ENCODE peak calls at places on chromosomes 6 and 20, in four cellular contexts. One of them, this sample, is unnamed.

GRCh38 chr6:168147205-168147738 is 68.3 kb upstream of the FRMD1 start:
- DNase-seq in left colon: peak; percentile 23
- DNase-seq in activated CD4-positive, alpha-beta T cell treated with anti-CD3 and anti-CD28 coated beads for 36 hours: no peak
- DNase-seq in cerebellar cortex: peak; percentile 21
- DNase-seq in this sample: no peak

GRCh38 chr6:133854633-133855598 is 34.0 kb upstream of the TCF21 start:
- DNase-seq in left colon: no peak
- DNase-seq in activated CD4-positive, alpha-beta T cell treated with anti-CD3 and anti-CD28 coated beads for 36 hours: peak; percentile 17
- DNase-seq in cerebellar cortex: no peak
- DNase-seq in this sample: peak; percentile 9

GRCh38 chr20:38426006-38426405 is 9.1 kb downstream of the SNHG17 start:
- DNase-seq in left colon: no peak
- DNase-seq in activated CD4-positive, alpha-beta T cell treated with anti-CD3 and anti-CD28 coated beads for 36 hours: peak; percentile 53
- DNase-seq in cerebellar cortex: no peak
- DNase-seq in this sample: peak; percentile 54

GRCh38 chr6:108771421-108771820 is 76.8 kb upstream of the ARMC2 start:
- DNase-seq in left colon: no peak
- DNase-seq in activated CD4-positive, alpha-beta T cell treated with anti-CD3 and anti-CD28 coated beads for 36 hours: no peak
- DNase-seq in cerebellar cortex: no peak
- DNase-seq in this sample: no peak

GRCh38 chr20:18852318-18852717 is 38.7 kb downstream of the SCP2D1 start:
- DNase-seq in left colon: no peak
- DNase-seq in activated CD4-positive, alpha-beta T cell treated with anti-CD3 and anti-CD28 coated beads for 36 hours: no peak
- DNase-seq in cerebellar cortex: no peak
- DNase-seq in this sample: no peak

GRCh38 chr6:18245642-18246041 is 18.7 kb downstream of the DEK start:
- DNase-seq in left colon: no peak
- DNase-seq in activated CD4-positive, alpha-beta T cell treated with anti-CD3 and anti-CD28 coated beads for 36 hours: peak; percentile 44
- DNase-seq in cerebellar cortex: no peak
- DNase-seq in this sample: peak; percentile 67

GRCh38 chr20:33772439-33772838 is 38.7 kb upstream of the CHMP4B start:
- DNase-seq in left colon: no peak
- DNase-seq in activated CD4-positive, alpha-beta T cell treated with anti-CD3 and anti-CD28 coated beads for 36 hours: no peak
- DNase-seq in cerebellar cortex: no peak
- DNase-seq in this sample: no peak

GRCh38 chr6:36666726-36667591 is 11.6 kb upstream of the CDKN1A start:
- DNase-seq in left colon: peak; percentile 77
- DNase-seq in activated CD4-positive, alpha-beta T cell treated with anti-CD3 and anti-CD28 coated beads for 36 hours: no peak
- DNase-seq in cerebellar cortex: peak; percentile 47
- DNase-seq in this sample: no peak

GRCh38 chr6:132063738-132064137 is 112.6 kb upstream of the CCN2 start:
- DNase-seq in left colon: no peak
- DNase-seq in activated CD4-positive, alpha-beta T cell treated with anti-CD3 and anti-CD28 coated beads for 36 hours: no peak
- DNase-seq in cerebellar cortex: no peak
- DNase-seq in this sample: no peak

GRCh38 chr6:157398151-157398550 is 17.2 kb downstream of the ZDHHC14 start:
- DNase-seq in left colon: no peak
- DNase-seq in activated CD4-positive, alpha-beta T cell treated with anti-CD3 and anti-CD28 coated beads for 36 hours: no peak
- DNase-seq in cerebellar cortex: no peak
- DNase-seq in this sample: no peak

GRCh38 chr6:79421001-79421411 is 116.2 kb downstream of the LCA5 start:
- DNase-seq in left colon: no peak
- DNase-seq in activated CD4-positive, alpha-beta T cell treated with anti-CD3 and anti-CD28 coated beads for 36 hours: no peak
- DNase-seq in cerebellar cortex: no peak
- DNase-seq in this sample: no peak

GRCh38 chr6:63023726-63024125 is 187.5 kb upstream of the FKBP1C start:
- DNase-seq in left colon: no peak
- DNase-seq in activated CD4-positive, alpha-beta T cell treated with anti-CD3 and anti-CD28 coated beads for 36 hours: no peak
- DNase-seq in cerebellar cortex: no peak
- DNase-seq in this sample: no peak

GRCh38 chr20:378961-379336 is 1.6 kb upstream of the TRIB3 start:
- DNase-seq in left colon: no peak
- DNase-seq in activated CD4-positive, alpha-beta T cell treated with anti-CD3 and anti-CD28 coated beads for 36 hours: no peak
- DNase-seq in cerebellar cortex: no peak
- DNase-seq in this sample: no peak

GRCh38 chr20:13883425-13883824 is 98.6 kb downstream of the NDUFAF5 start:
- DNase-seq in left colon: no peak
- DNase-seq in activated CD4-positive, alpha-beta T cell treated with anti-CD3 and anti-CD28 coated beads for 36 hours: no peak
- DNase-seq in cerebellar cortex: no peak
- DNase-seq in this sample: no peak

GRCh38 chr6:82067021-82067420 is 180.5 kb downstream of the IBTK start:
- DNase-seq in left colon: no peak
- DNase-seq in activated CD4-positive, alpha-beta T cell treated with anti-CD3 and anti-CD28 coated beads for 36 hours: no peak
- DNase-seq in cerebellar cortex: no peak
- DNase-seq in this sample: no peak

GRCh38 chr6:158559895-158560786 is at the start of gene TMEM181:
- DNase-seq in left colon: peak; percentile 84
- DNase-seq in activated CD4-positive, alpha-beta T cell treated with anti-CD3 and anti-CD28 coated beads for 36 hours: peak; percentile 93
- DNase-seq in cerebellar cortex: peak; percentile 64
- DNase-seq in this sample: peak; percentile 88

GRCh38 chr6:43773050-43773956 is 3.3 kb downstream of the VEGFA start:
- DNase-seq in left colon: peak; percentile 82
- DNase-seq in activated CD4-positive, alpha-beta T cell treated with anti-CD3 and anti-CD28 coated beads for 36 hours: peak; percentile 79
- DNase-seq in cerebellar cortex: peak; percentile 50
- DNase-seq in this sample: peak; percentile 76

GRCh38 chr6:3351105-3351676 is 92.4 kb downstream of the PSMG4 start:
- DNase-seq in left colon: peak; percentile 24
- DNase-seq in activated CD4-positive, alpha-beta T cell treated with anti-CD3 and anti-CD28 coated beads for 36 hours: no peak
- DNase-seq in cerebellar cortex: no peak
- DNase-seq in this sample: no peak

GRCh38 chr6:39610229-39610628 is 115.0 kb downstream of the KIF6 start:
- DNase-seq in left colon: no peak
- DNase-seq in activated CD4-positive, alpha-beta T cell treated with anti-CD3 and anti-CD28 coated beads for 36 hours: no peak
- DNase-seq in cerebellar cortex: no peak
- DNase-seq in this sample: no peak

GRCh38 chr6:108526739-108527174 is 34.0 kb upstream of the FOXO3 start:
- DNase-seq in left colon: no peak
- DNase-seq in activated CD4-positive, alpha-beta T cell treated with anti-CD3 and anti-CD28 coated beads for 36 hours: no peak
- DNase-seq in cerebellar cortex: peak; percentile 55
- DNase-seq in this sample: no peak

GRCh38 chr6:140956567-140957306 is 1176.0 kb upstream of the GJE1 start:
- DNase-seq in left colon: no peak
- DNase-seq in activated CD4-positive, alpha-beta T cell treated with anti-CD3 and anti-CD28 coated beads for 36 hours: no peak
- DNase-seq in cerebellar cortex: peak; percentile 40
- DNase-seq in this sample: no peak

GRCh38 chr20:62740286-62741141 is 31.9 kb downstream of the NTSR1 start:
- DNase-seq in left colon: no peak
- DNase-seq in activated CD4-positive, alpha-beta T cell treated with anti-CD3 and anti-CD28 coated beads for 36 hours: peak; percentile 90
- DNase-seq in cerebellar cortex: no peak
- DNase-seq in this sample: peak; percentile 88

GRCh38 chr6:13165518-13166186 is 162.7 kb downstream of the TBC1D7 start:
- DNase-seq in left colon: no peak
- DNase-seq in activated CD4-positive, alpha-beta T cell treated with anti-CD3 and anti-CD28 coated beads for 36 hours: no peak
- DNase-seq in cerebellar cortex: no peak
- DNase-seq in this sample: no peak

GRCh38 chr20:46362931-46363872 is 43.2 kb downstream of the ELMO2 start:
- DNase-seq in left colon: no peak
- DNase-seq in activated CD4-positive, alpha-beta T cell treated with anti-CD3 and anti-CD28 coated beads for 36 hours: no peak
- DNase-seq in cerebellar cortex: no peak
- DNase-seq in this sample: no peak

GRCh38 chr6:67825201-67825895 is 809.7 kb upstream of the ADGRB3 start:
- DNase-seq in left colon: no peak
- DNase-seq in activated CD4-positive, alpha-beta T cell treated with anti-CD3 and anti-CD28 coated beads for 36 hours: no peak
- DNase-seq in cerebellar cortex: no peak
- DNase-seq in this sample: no peak

GRCh38 chr6:112237644-112238043 is 16.7 kb downstream of the LAMA4 start:
- DNase-seq in left colon: peak; percentile 52
- DNase-seq in activated CD4-positive, alpha-beta T cell treated with anti-CD3 and anti-CD28 coated beads for 36 hours: no peak
- DNase-seq in cerebellar cortex: no peak
- DNase-seq in this sample: no peak

GRCh38 chr6:47476794-47477496 is 644 bp upstream of the CD2AP start:
- DNase-seq in left colon: no peak
- DNase-seq in activated CD4-positive, alpha-beta T cell treated with anti-CD3 and anti-CD28 coated beads for 36 hours: no peak
- DNase-seq in cerebellar cortex: no peak
- DNase-seq in this sample: no peak

GRCh38 chr6:148423133-148423532 is 80.5 kb downstream of the SASH1 start:
- DNase-seq in left colon: no peak
- DNase-seq in activated CD4-positive, alpha-beta T cell treated with anti-CD3 and anti-CD28 coated beads for 36 hours: no peak
- DNase-seq in cerebellar cortex: no peak
- DNase-seq in this sample: no peak